ENCODE peak calls at places on chromosomes 1 and 21, in nine cellular contexts. One of them, this sample, is unnamed.

GRCh38 chr1:212687811-212688210 is 11.8 kb downstream of the BATF3 start:
- DNase-seq in psoas muscle: no peak
- DNase-seq in left ventricle myocardium inferior: no peak
- DNase-seq in ascending aorta: no peak
- DNase-seq in thoracic aorta: no peak
- DNase-seq in PC-3: no peak
- DNase-seq in upper lobe of right lung: no peak
- DNase-seq in colonic mucosa: no peak
- DNase-seq in esophagus squamous epithelium: no peak
- DNase-seq in this sample: no peak

GRCh38 chr1:54109131-54110105 is 43.4 kb downstream of the CDCP2 start:
- DNase-seq in thoracic aorta: no peak
- DNase-seq in upper lobe of right lung: no peak
- DNase-seq in psoas muscle: no peak
- DNase-seq in PC-3: no peak
- DNase-seq in colonic mucosa: no peak
- DNase-seq in esophagus squamous epithelium: no peak
- DNase-seq in left ventricle myocardium inferior: no peak
- DNase-seq in ascending aorta: no peak
- DNase-seq in this sample: no peak

GRCh38 chr21:25790122-25790951 is 55.6 kb downstream of the GABPA start:
- DNase-seq in PC-3: peak
- DNase-seq in colonic mucosa: peak
- DNase-seq in thoracic aorta: no peak
- DNase-seq in esophagus squamous epithelium: no peak
- DNase-seq in ascending aorta: no peak
- DNase-seq in left ventricle myocardium inferior: no peak
- DNase-seq in psoas muscle: no peak
- DNase-seq in upper lobe of right lung: no peak
- DNase-seq in this sample: no peak

GRCh38 chr1:213284626-213285025 is 233.6 kb downstream of the RPS6KC1 start:
- DNase-seq in esophagus squamous epithelium: no peak
- DNase-seq in PC-3: peak
- DNase-seq in upper lobe of right lung: no peak
- DNase-seq in left ventricle myocardium inferior: no peak
- DNase-seq in psoas muscle: no peak
- DNase-seq in ascending aorta: no peak
- DNase-seq in colonic mucosa: no peak
- DNase-seq in thoracic aorta: no peak
- DNase-seq in this sample: no peak

GRCh38 chr1:116855788-116856187 is 53.9 kb upstream of the PTGFRN start:
- DNase-seq in PC-3: no peak
- DNase-seq in thoracic aorta: no peak
- DNase-seq in psoas muscle: no peak
- DNase-seq in left ventricle myocardium inferior: no peak
- DNase-seq in colonic mucosa: no peak
- DNase-seq in upper lobe of right lung: no peak
- DNase-seq in esophagus squamous epithelium: no peak
- DNase-seq in ascending aorta: no peak
- DNase-seq in this sample: no peak

GRCh38 chr1:238406098-238406497 is 515.4 kb upstream of the ZP4 start:
- DNase-seq in psoas muscle: no peak
- DNase-seq in thoracic aorta: no peak
- DNase-seq in esophagus squamous epithelium: no peak
- DNase-seq in upper lobe of right lung: no peak
- DNase-seq in left ventricle myocardium inferior: no peak
- DNase-seq in ascending aorta: no peak
- DNase-seq in colonic mucosa: no peak
- DNase-seq in PC-3: no peak
- DNase-seq in this sample: no peak

GRCh38 chr1:27592600-27593340 is 11.2 kb downstream of the AHDC1 start:
- DNase-seq in esophagus squamous epithelium: no peak
- DNase-seq in upper lobe of right lung: no peak
- DNase-seq in left ventricle myocardium inferior: no peak
- DNase-seq in thoracic aorta: no peak
- DNase-seq in psoas muscle: no peak
- DNase-seq in colonic mucosa: no peak
- DNase-seq in ascending aorta: no peak
- DNase-seq in PC-3: no peak
- DNase-seq in this sample: no peak

GRCh38 chr1:27111771-27112573 is 43.0 kb downstream of the SLC9A1 start:
- DNase-seq in upper lobe of right lung: peak
- DNase-seq in colonic mucosa: peak
- DNase-seq in thoracic aorta: peak
- DNase-seq in esophagus squamous epithelium: peak
- DNase-seq in left ventricle myocardium inferior: peak
- DNase-seq in PC-3: peak
- DNase-seq in ascending aorta: peak
- DNase-seq in psoas muscle: peak
- DNase-seq in this sample: peak

GRCh38 chr1:184806296-184806721 is 51.7 kb upstream of the EDEM3 start:
- DNase-seq in ascending aorta: no peak
- DNase-seq in left ventricle myocardium inferior: no peak
- DNase-seq in psoas muscle: no peak
- DNase-seq in thoracic aorta: no peak
- DNase-seq in colonic mucosa: no peak
- DNase-seq in esophagus squamous epithelium: no peak
- DNase-seq in PC-3: no peak
- DNase-seq in upper lobe of right lung: no peak
- DNase-seq in this sample: no peak

GRCh38 chr1:167033646-167034045 is 44.6 kb downstream of the MAEL start:
- DNase-seq in ascending aorta: no peak
- DNase-seq in upper lobe of right lung: no peak
- DNase-seq in thoracic aorta: no peak
- DNase-seq in left ventricle myocardium inferior: no peak
- DNase-seq in esophagus squamous epithelium: no peak
- DNase-seq in PC-3: no peak
- DNase-seq in colonic mucosa: no peak
- DNase-seq in psoas muscle: no peak
- DNase-seq in this sample: no peak

GRCh38 chr1:46550751-46551231 is 656 bp downstream of the KNCN start:
- DNase-seq in colonic mucosa: peak
- DNase-seq in ascending aorta: no peak
- DNase-seq in left ventricle myocardium inferior: no peak
- DNase-seq in thoracic aorta: no peak
- DNase-seq in esophagus squamous epithelium: no peak
- DNase-seq in upper lobe of right lung: no peak
- DNase-seq in PC-3: no peak
- DNase-seq in psoas muscle: no peak
- DNase-seq in this sample: no peak
- TF ChIP-seq CTCF in colonic mucosa: no peak
- TF ChIP-seq CTCF in ascending aorta: no peak
- TF ChIP-seq CTCF in left ventricle myocardium inferior: no peak
- TF ChIP-seq CTCF in thoracic aorta: no peak
- TF ChIP-seq CTCF in esophagus squamous epithelium: no peak
- TF ChIP-seq CTCF in upper lobe of right lung: no peak
- TF ChIP-seq CTCF in PC-3: no peak
- TF ChIP-seq CTCF in psoas muscle: no peak
- TF ChIP-seq CTCF in this sample: no peak

GRCh38 chr21:34609244-34609950 is 5.5 kb downstream of the RCAN1 start:
- DNase-seq in psoas muscle: no peak
- DNase-seq in thoracic aorta: no peak
- DNase-seq in ascending aorta: no peak
- DNase-seq in upper lobe of right lung: no peak
- DNase-seq in colonic mucosa: peak
- DNase-seq in esophagus squamous epithelium: no peak
- DNase-seq in PC-3: no peak
- DNase-seq in left ventricle myocardium inferior: no peak
- DNase-seq in this sample: peak
- H3K27ac ChIP-seq in psoas muscle: no peak
- H3K27ac ChIP-seq in thoracic aorta: no peak
- H3K27ac ChIP-seq in ascending aorta: no peak
- H3K27ac ChIP-seq in upper lobe of right lung: no peak
- H3K27ac ChIP-seq in colonic mucosa: no peak
- H3K27ac ChIP-seq in esophagus squamous epithelium: no peak
- H3K27ac ChIP-seq in PC-3: no peak
- H3K27ac ChIP-seq in left ventricle myocardium inferior: no peak
- H3K27ac ChIP-seq in this sample: no peak

GRCh38 chr1:14118691-14119485 is 418.9 kb downstream of the PRDM2 start:
- DNase-seq in ascending aorta: no peak
- DNase-seq in psoas muscle: no peak
- DNase-seq in PC-3: no peak
- DNase-seq in upper lobe of right lung: no peak
- DNase-seq in esophagus squamous epithelium: no peak
- DNase-seq in colonic mucosa: no peak
- DNase-seq in thoracic aorta: no peak
- DNase-seq in left ventricle myocardium inferior: no peak
- DNase-seq in this sample: no peak
- H3K4me3 ChIP-seq in ascending aorta: no peak
- H3K4me3 ChIP-seq in psoas muscle: no peak
- H3K4me3 ChIP-seq in PC-3: no peak
- H3K4me3 ChIP-seq in upper lobe of right lung: no peak
- H3K4me3 ChIP-seq in esophagus squamous epithelium: no peak
- H3K4me3 ChIP-seq in colonic mucosa: no peak
- H3K4me3 ChIP-seq in thoracic aorta: no peak
- H3K4me3 ChIP-seq in left ventricle myocardium inferior: no peak
- H3K4me3 ChIP-seq in this sample: no peak

DNA sequence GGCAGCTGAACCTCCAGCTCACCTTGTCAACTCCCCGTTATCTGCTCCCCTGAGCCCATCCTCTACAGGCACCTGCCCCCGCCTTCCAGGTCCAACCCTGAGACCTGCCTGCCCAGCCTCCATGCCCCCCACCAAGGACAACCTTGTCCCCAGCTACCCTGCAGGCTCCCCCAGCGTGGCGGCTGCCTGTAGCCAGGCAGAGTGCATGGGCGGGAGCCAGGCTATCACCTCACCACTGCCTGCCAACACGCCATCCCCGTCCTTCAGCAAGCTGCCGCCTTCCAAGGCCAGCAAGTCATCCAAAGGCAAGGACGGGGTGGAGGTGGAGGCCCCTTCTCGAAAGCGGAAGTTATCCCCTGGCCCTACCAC is 3.0 kb upstream of the CYB561D1 start:
- DNase-seq in PC-3: no peak
- DNase-seq in upper lobe of right lung: no peak
- DNase-seq in thoracic aorta: no peak
- DNase-seq in ascending aorta: peak
- DNase-seq in esophagus squamous epithelium: no peak
- DNase-seq in colonic mucosa: no peak
- DNase-seq in left ventricle myocardium inferior: no peak
- DNase-seq in psoas muscle: no peak
- DNase-seq in this sample: no peak
- TF ChIP-seq CTCF in PC-3: peak
- TF ChIP-seq CTCF in upper lobe of right lung: no peak
- TF ChIP-seq CTCF in thoracic aorta: no peak
- TF ChIP-seq CTCF in ascending aorta: no peak
- TF ChIP-seq CTCF in esophagus squamous epithelium: no peak
- TF ChIP-seq CTCF in colonic mucosa: no peak
- TF ChIP-seq CTCF in left ventricle myocardium inferior: peak
- TF ChIP-seq CTCF in psoas muscle: no peak
- TF ChIP-seq CTCF in this sample: peak

GRCh38 chr1:100348549-100349144 is 3.7 kb upstream of the CDC14A start:
- DNase-seq in psoas muscle: no peak
- DNase-seq in colonic mucosa: peak
- DNase-seq in esophagus squamous epithelium: no peak
- DNase-seq in PC-3: no peak
- DNase-seq in ascending aorta: no peak
- DNase-seq in thoracic aorta: no peak
- DNase-seq in left ventricle myocardium inferior: no peak
- DNase-seq in upper lobe of right lung: no peak
- DNase-seq in this sample: no peak

GRCh38 chr1:100351095-100351884 is 1.0 kb upstream of the CDC14A start:
- DNase-seq in thoracic aorta: peak
- DNase-seq in psoas muscle: peak
- DNase-seq in esophagus squamous epithelium: peak
- DNase-seq in left ventricle myocardium inferior: peak
- DNase-seq in ascending aorta: peak
- DNase-seq in upper lobe of right lung: peak
- DNase-seq in PC-3: peak
- DNase-seq in colonic mucosa: peak
- DNase-seq in this sample: peak

GRCh38 chr1:100349276-100349675 is 3.0 kb upstream of the CDC14A start:
- DNase-seq in esophagus squamous epithelium: no peak
- DNase-seq in upper lobe of right lung: no peak
- DNase-seq in thoracic aorta: no peak
- DNase-seq in ascending aorta: no peak
- DNase-seq in PC-3: no peak
- DNase-seq in colonic mucosa: no peak
- DNase-seq in left ventricle myocardium inferior: no peak
- DNase-seq in psoas muscle: no peak
- DNase-seq in this sample: no peak

GRCh38 chr1:100352267-100353072 is at the start of gene CDC14A:
- DNase-seq in thoracic aorta: peak
- DNase-seq in colonic mucosa: peak
- DNase-seq in left ventricle myocardium inferior: peak
- DNase-seq in upper lobe of right lung: peak
- DNase-seq in esophagus squamous epithelium: peak
- DNase-seq in PC-3: peak
- DNase-seq in psoas muscle: peak
- DNase-seq in ascending aorta: peak
- DNase-seq in this sample: peak

DNA sequence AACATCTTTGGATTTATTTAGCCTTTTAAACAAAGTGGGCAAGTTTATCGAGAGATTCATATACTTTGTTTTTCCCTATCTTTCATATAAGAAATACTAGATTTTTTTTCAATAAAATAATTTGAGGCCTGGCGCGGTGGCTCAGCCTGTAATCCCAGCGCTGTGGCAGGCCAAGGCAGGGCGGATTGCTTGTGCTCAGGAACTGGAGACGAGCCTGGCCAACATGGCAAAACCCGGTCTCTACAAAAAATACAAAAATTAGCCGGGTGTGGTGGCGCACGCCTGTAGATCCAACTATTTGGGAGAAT is 1.6 kb upstream of the CDC14A start:
- DNase-seq in colonic mucosa: no peak
- DNase-seq in left ventricle myocardium inferior: no peak
- DNase-seq in psoas muscle: no peak
- DNase-seq in esophagus squamous epithelium: no peak
- DNase-seq in ascending aorta: no peak
- DNase-seq in upper lobe of right lung: no peak
- DNase-seq in thoracic aorta: no peak
- DNase-seq in PC-3: no peak
- DNase-seq in this sample: no peak
- H3K27ac ChIP-seq in colonic mucosa: peak
- H3K27ac ChIP-seq in left ventricle myocardium inferior: peak
- H3K27ac ChIP-seq in psoas muscle: peak
- H3K27ac ChIP-seq in esophagus squamous epithelium: peak
- H3K27ac ChIP-seq in ascending aorta: peak
- H3K27ac ChIP-seq in upper lobe of right lung: peak
- H3K27ac ChIP-seq in thoracic aorta: peak
- H3K27ac ChIP-seq in PC-3: no peak
- H3K27ac ChIP-seq in this sample: peak

GRCh38 chr1:18110968-18111367 is 3.4 kb downstream of the IGSF21 start:
- DNase-seq in colonic mucosa: peak
- DNase-seq in left ventricle myocardium inferior: peak
- DNase-seq in psoas muscle: no peak
- DNase-seq in ascending aorta: no peak
- DNase-seq in PC-3: no peak
- DNase-seq in upper lobe of right lung: no peak
- DNase-seq in thoracic aorta: no peak
- DNase-seq in esophagus squamous epithelium: no peak
- DNase-seq in this sample: no peak
- H3K4me3 ChIP-seq in colonic mucosa: peak
- H3K4me3 ChIP-seq in left ventricle myocardium inferior: peak
- H3K4me3 ChIP-seq in psoas muscle: peak
- H3K4me3 ChIP-seq in ascending aorta: peak
- H3K4me3 ChIP-seq in PC-3: no peak
- H3K4me3 ChIP-seq in upper lobe of right lung: no peak
- H3K4me3 ChIP-seq in thoracic aorta: peak
- H3K4me3 ChIP-seq in esophagus squamous epithelium: peak
- H3K4me3 ChIP-seq in this sample: peak

This sample was measured in right atrium auricular region.